ENCODE peak calls at places on chromosomes 3 and 15, in seven cellular contexts. J, Z, H, W, A, L and S are unnamed samples.

GRCh38 chr15:95840004-95840403 is 490.5 kb upstream of the NR2F2 start:
- DNase-seq in H (peak), A (no peak), L (no peak), Z (no peak), J (no peak), W (no peak), S (no peak)

GRCh38 chr15:31840849-31841476 is 189.4 kb upstream of the CHRNA7 start:
- DNase-seq in J (peak), A (no peak), Z (peak), H (no peak), L (no peak), W (no peak), S (no peak)

GRCh38 chr15:101200181-101200580 is 51.7 kb downstream of the CHSY1 start:
- DNase-seq in J (no peak), W (no peak), Z (no peak), H (no peak), A (no peak), L (no peak), S (no peak)

GRCh38 chr15:57138260-57138895 is 219.9 kb downstream of the TCF12 start:
- DNase-seq in L (peak), W (peak), A (peak), Z (no peak), H (peak), J (peak), S (no peak)

GRCh38 chr3:184262166-184262926 is 993 bp upstream of the CAMK2N2 start:
- DNase-seq in H (no peak), Z (no peak), A (peak), J (no peak), L (no peak), W (no peak), S (no peak)

GRCh38 chr15:50127255-50127777 is 8.3 kb upstream of the ATP8B4 start:
- DNase-seq in A (no peak), J (no peak), Z (no peak), W (no peak), H (peak), L (no peak), S (no peak)

GRCh38 chr3:11808231-11808630 is 38.5 kb downstream of the TAMM41 start:
- DNase-seq in A (no peak), L (no peak), J (no peak), W (no peak), Z (no peak), H (no peak), S (no peak)

GRCh38 chr3:125192190-125193035 is 20.1 kb downstream of the SLC12A8 start:
- DNase-seq in J (no peak), H (no peak), W (no peak), Z (no peak), L (no peak), A (no peak), S (no peak)

GRCh38 chr15:74901612-74902063 is 5.0 kb downstream of the FAM219B start:
- DNase-seq in H (peak), J (peak), W (no peak), Z (no peak), L (peak), A (peak), S (no peak)

GRCh38 chr3:43727930-43728329 is 37.2 kb downstream of the ABHD5 start:
- DNase-seq in J (peak), W (no peak), L (no peak), Z (no peak), A (no peak), H (no peak), S (no peak)

GRCh38 chr3:105662326-105662725 is 206.5 kb downstream of the CBLB start:
- DNase-seq in Z (no peak), H (peak), W (no peak), A (no peak), J (no peak), L (no peak), S (no peak)

GRCh38 chr3:12420393-12420792 is 63.9 kb upstream of the TSEN2 start:
- DNase-seq in A (no peak), W (no peak), Z (no peak), H (no peak), J (no peak), L (no peak), S (no peak)

GRCh38 chr15:31499953-31500808 is 173.5 kb downstream of the KLF13 start:
- DNase-seq in L (no peak), W (no peak), A (no peak), J (no peak), Z (no peak), H (no peak), S (no peak)

GRCh38 chr15:42367041-42367440 is 7.7 kb downstream of the CAPN3 start:
- DNase-seq in W (no peak), J (no peak), Z (no peak), H (no peak), L (no peak), A (no peak), S (no peak)

GRCh38 chr3:9955611-9956352 is 3.6 kb upstream of the PRRT3 start:
- DNase-seq in Z (no peak), L (no peak), A (no peak), J (peak), H (peak), W (no peak), S (no peak)

GRCh38 chr15:24879492-24879891 is 75.3 kb upstream of the SNRPN start:
- DNase-seq in A (no peak), W (no peak), Z (no peak), L (no peak), H (no peak), J (no peak), S (no peak)

GRCh38 chr3:60696559-60697125 is 554.6 kb downstream of the FHIT start:
- DNase-seq in Z (no peak), A (no peak), H (no peak), L (no peak), J (no peak), W (no peak), S (no peak)

GRCh38 chr15:38554354-38554753 is 10.3 kb downstream of the RASGRP1 start:
- DNase-seq in W (no peak), J (no peak), L (no peak), A (no peak), H (peak), Z (no peak), S (no peak)

GRCh38 chr3:51727500-51727899 is 20.6 kb downstream of the GRM2 start:
- DNase-seq in W (no peak), H (no peak), J (no peak), Z (no peak), L (no peak), A (no peak), S (no peak)

GRCh38 chr15:63186065-63186464 is 3.3 kb upstream of the RAB8B start:
- DNase-seq in A (peak), J (peak), L (peak), H (peak), W (no peak), Z (no peak), S (no peak)

GRCh38 chr3:115627180-115628074 is 4.1 kb downstream of the GAP43 start:
- DNase-seq in A (no peak), Z (no peak), L (no peak), H (no peak), J (no peak), W (no peak), S (no peak)

GRCh38 chr15:82122754-82123400 is 77.1 kb upstream of the MEX3B start:
- DNase-seq in W (no peak), Z (no peak), L (peak), H (peak), A (peak), J (peak), S (peak)

GRCh38 chr15:101327147-101327740 is 32.2 kb upstream of the SNRPA1 start:
- DNase-seq in W (no peak), A (no peak), J (no peak), H (no peak), Z (no peak), L (no peak), S (peak)

GRCh38 chr15:82892541-82892940 is 60.0 kb downstream of the HOMER2 start:
- DNase-seq in L (no peak), W (no peak), A (no peak), Z (no peak), J (no peak), H (no peak), S (no peak)

GRCh38 chr3:173037840-173038483 is 103.1 kb downstream of the SPATA16 start:
- DNase-seq in H (no peak), Z (no peak), W (no peak), J (peak), A (no peak), L (no peak), S (no peak)

GRCh38 chr3:157282261-157283191 is 122.6 kb upstream of the CCNL1 start:
- DNase-seq in L (peak), Z (no peak), W (no peak), A (peak), H (peak), J (peak), S (no peak)

GRCh38 chr15:91530951-91531582 is 322.4 kb upstream of the SLCO3A1 start:
- DNase-seq in A (no peak), W (no peak), J (no peak), L (no peak), H (no peak), Z (no peak), S (no peak)

GRCh38 chr15:42053010-42053409 is 32.2 kb upstream of the PLA2G4E start:
- DNase-seq in W (no peak), A (no peak), H (no peak), Z (no peak), L (no peak), J (no peak), S (no peak)

GRCh38 chr3:128366136-128366535 is 100.6 kb downstream of the DNAJB8 start:
- DNase-seq in Z (no peak), H (no peak), L (no peak), W (no peak), J (no peak), A (no peak), S (no peak)

GRCh38 chr3:24196526-24196925 is 251.4 kb downstream of the NR1D2 start:
- DNase-seq in L (no peak), H (peak), Z (no peak), W (no peak), J (peak), A (no peak), S (no peak)

GRCh38 chr3:30475038-30475808 is 131.2 kb upstream of the TGFBR2 start:
- DNase-seq in L (no peak), Z (no peak), W (no peak), J (no peak), A (peak), H (no peak), S (no peak)

GRCh38 chr15:58442122-58442521 is 10.3 kb downstream of the LIPC start:
- DNase-seq in W (no peak), H (no peak), L (no peak), J (no peak), A (peak), Z (no peak), S (no peak)